ENCODE peak calls at places on chromosomes 2 and 18, in six cellular contexts. U is AG10803; W is NCI-H774; C is effector memory CD8-positive, alpha-beta T cell; N is ACHN; R is HL-60. V is an unnamed sample.

GRCh38 chr2:60105868-60106267 is 447.6 kb downstream of the BCL11A start:
- DNase-seq in R (no peak), C (no peak), W (no peak), N (no peak), U (no peak), V (no peak)

GRCh38 chr2:58137221-58137620 is 90.6 kb downstream of the VRK2 start:
- DNase-seq in R (peak), N (peak), C (no peak), U (peak), W (no peak), V (no peak)

GRCh38 chr2:120761164-120761861 is 25.6 kb downstream of the GLI2 start:
- DNase-seq in N (no peak), C (no peak), U (no peak), R (no peak), W (no peak), V (peak)

GRCh38 chr18:8493141-8493540 is 116.1 kb upstream of the RAB12 start:
- DNase-seq in W (no peak), R (no peak), U (no peak), C (no peak), N (no peak), V (no peak)

GRCh38 chr18:11324956-11325873 is 175.8 kb upstream of the PIEZO2 start:
- DNase-seq in N (peak), C (no peak), R (no peak), W (no peak), U (peak), V (no peak)

GRCh38 chr18:47931707-47932103 is 1.2 kb upstream of the SMAD2 start:
- DNase-seq in N (peak), C (no peak), U (no peak), R (peak), W (peak), V (no peak)

GRCh38 chr2:20447437-20448245 is 767 bp downstream of the RHOB start:
- DNase-seq in N (peak), W (peak), R (no peak), C (peak), U (peak), V (peak)

GRCh38 chr18:75439356-75439755 is 11.9 kb upstream of the SMIM21 start:
- DNase-seq in R (no peak), U (no peak), W (no peak), C (no peak), N (no peak), V (no peak)

GRCh38 chr2:201151127-201152074 is 31.5 kb upstream of the CASP10 start:
- DNase-seq in R (peak), W (no peak), C (no peak), N (peak), U (peak), V (no peak)

GRCh38 chr2:7517122-7517487 is 599.9 kb downstream of the RNF144A start:
- DNase-seq in C (peak), R (no peak), U (peak), N (no peak), W (no peak), V (no peak)

GRCh38 chr2:46032161-46032813 is 264.9 kb upstream of the EPAS1 start:
- DNase-seq in W (no peak), U (peak), C (no peak), R (no peak), N (no peak), V (no peak)

GRCh38 chr2:98049991-98050519 is 36.9 kb upstream of the VWA3B start:
- DNase-seq in U (no peak), W (no peak), N (no peak), C (no peak), R (no peak), V (no peak)

GRCh38 chr2:86622409-86622877 is 1.2 kb downstream of the RNF103 start:
- DNase-seq in N (peak), R (no peak), C (peak), U (peak), W (no peak), V (no peak)

GRCh38 chr18:55280515-55280914 is 307.5 kb downstream of the TCF4 start:
- DNase-seq in R (no peak), C (no peak), U (no peak), W (no peak), N (no peak), V (no peak)

GRCh38 chr2:98086491-98087446 is at the start of gene VWA3B:
- DNase-seq in R (no peak), W (peak), U (peak), N (peak), C (no peak), V (no peak)

GRCh38 chr2:44579136-44579836 is 217.5 kb downstream of the CAMKMT start:
- DNase-seq in C (no peak), N (no peak), W (no peak), R (no peak), U (no peak), V (no peak)

GRCh38 chr2:134401081-134401497 is 147.2 kb downstream of the MGAT5 start:
- DNase-seq in N (no peak), C (no peak), W (no peak), U (peak), R (no peak), V (no peak)

GRCh38 chr18:32308493-32309120 is 118.8 kb downstream of the MEP1B start:
- DNase-seq in R (no peak), U (peak), W (no peak), C (no peak), N (peak), V (no peak)

GRCh38 chr18:79513381-79514081 is 117.8 kb downstream of the NFATC1 start:
- DNase-seq in R (no peak), U (no peak), C (no peak), W (no peak), N (no peak), V (peak)

GRCh38 chr18:48319796-48320638 is 89.2 kb downstream of the ZBTB7C start:
- DNase-seq in R (no peak), W (peak), C (no peak), N (peak), U (peak), V (no peak)

GRCh38 chr18:76405761-76406356 is 89.2 kb downstream of the ZNF516 start:
- DNase-seq in W (no peak), N (peak), C (peak), U (peak), R (no peak), V (no peak)

GRCh38 chr2:171225302-171225980 is 64.7 kb upstream of the TLK1 start:
- DNase-seq in N (peak), U (peak), R (no peak), C (no peak), W (no peak), V (no peak)

GRCh38 chr2:33207336-33207735 is 260.6 kb downstream of the LTBP1 start:
- DNase-seq in N (no peak), R (no peak), W (no peak), C (no peak), U (peak), V (no peak)

GRCh38 chr2:163420604-163421003 is 315.2 kb downstream of the FIGN start:
- DNase-seq in R (no peak), C (no peak), U (no peak), N (no peak), W (no peak), V (no peak)

GRCh38 chr18:8667846-8668245 is 37.5 kb upstream of the MTCL1 start:
- DNase-seq in W (no peak), U (peak), R (no peak), N (no peak), C (no peak), V (no peak)

GRCh38 chr2:180707867-180708205 is 272.6 kb upstream of the UBE2E3 start:
- DNase-seq in N (peak), U (peak), C (no peak), W (peak), R (peak), V (no peak)

GRCh38 chr2:128169094-128169493 is 78.1 kb downstream of the UGGT1 start:
- DNase-seq in U (no peak), C (no peak), R (no peak), W (no peak), N (no peak), V (no peak)

GRCh38 chr18:9825571-9826073 is 60.2 kb upstream of the TXNDC2 start:
- DNase-seq in R (peak), U (peak), W (no peak), N (peak), C (no peak), V (no peak)

GRCh38 chr2:42903821-42904575 is 111.6 kb upstream of the HAAO start:
- DNase-seq in U (no peak), C (no peak), N (no peak), R (no peak), W (peak), V (no peak)

GRCh38 chr2:209091026-209091425 is 332.8 kb upstream of the MAP2 start:
- DNase-seq in N (peak), U (no peak), C (no peak), W (no peak), R (no peak), V (no peak)

GRCh38 chr2:127371037-127371436 is 16.7 kb downstream of the MAP3K2 start:
- DNase-seq in C (no peak), W (no peak), U (no peak), R (no peak), N (no peak), V (no peak)

GRCh38 chr2:30652271-30652910 is 154.9 kb downstream of the CAPN13 start:
- DNase-seq in R (no peak), U (no peak), C (no peak), N (no peak), W (no peak), V (no peak)

GRCh38 chr2:72150157-72150960 is 2.7 kb upstream of the CYP26B1 start:
- DNase-seq in W (peak), R (peak), C (peak), N (peak), U (peak), V (no peak)

GRCh38 chr2:119305497-119306195 is 61.0 kb downstream of the C2orf76 start:
- DNase-seq in U (no peak), C (no peak), R (no peak), N (no peak), W (no peak), V (no peak)

GRCh38 chr18:47249602-47250001 is 1.9 kb downstream of the SKOR2 start:
- DNase-seq in U (no peak), W (no peak), C (no peak), N (no peak), R (no peak), V (no peak)

GRCh38 chr2:170425291-170425751 is 247.4 kb downstream of the MYO3B start:
- DNase-seq in N (no peak), W (no peak), R (peak), C (no peak), U (peak), V (no peak)

GRCh38 chr18:80253871-80254492 is 6.7 kb upstream of the PARD6G start:
- DNase-seq in N (no peak), W (no peak), R (no peak), U (no peak), C (peak), V (no peak)

GRCh38 chr2:203437516-203437915 is 97.6 kb downstream of the RAPH1 start:
- DNase-seq in W (no peak), C (no peak), N (no peak), R (no peak), U (peak), V (no peak)

GRCh38 chr2:120436885-120437603 is 91.1 kb downstream of the INHBB start:
- DNase-seq in N (peak), W (peak), R (no peak), C (no peak), U (peak), V (no peak)

V was measured in chondrocyte.